ENCODE peak calls at places on chromosomes 13 and 19, in nine cellular contexts. N, E, P, B, K, R, I, J and O are unnamed samples.

GRCh38 chr19:5397804-5398692 is 57.2 kb upstream of the ZNRF4 start:
- DNase-seq in J (no peak), K (no peak), P (no peak), E (no peak), I (no peak), N (no peak), B (no peak), R (no peak), O (peak)

GRCh38 chr19:461664-462551 is 1.1 kb upstream of the SHC2 start:
- DNase-seq in E (no peak), P (no peak), N (no peak), B (no peak), K (no peak), R (no peak), J (no peak), I (no peak), O (peak)

GRCh38 chr19:53982056-53982455 is 9.4 kb upstream of the CACNG6 start:
- DNase-seq in E (no peak), B (peak), J (no peak), P (no peak), N (no peak), K (no peak), I (no peak), R (no peak), O (peak)

GRCh38 chr19:34345934-34346333 is 19.1 kb upstream of the GPI start:
- DNase-seq in K (peak), J (peak), B (peak), N (no peak), I (peak), P (no peak), E (peak), R (no peak), O (peak)

GRCh38 chr19:21878646-21879045 is 42.7 kb upstream of the ZNF43 start:
- DNase-seq in K (no peak), N (no peak), J (no peak), B (no peak), R (no peak), P (no peak), I (no peak), E (no peak), O (no peak)

GRCh38 chr13:28611654-28612131 is 47.2 kb upstream of the POMP start:
- DNase-seq in N (no peak), R (no peak), P (no peak), E (no peak), J (peak), I (no peak), K (no peak), B (no peak), O (no peak)

GRCh38 chr19:3336351-3336679 is 30.1 kb upstream of the NFIC start:
- DNase-seq in B (no peak), N (no peak), I (no peak), K (no peak), E (no peak), J (no peak), R (no peak), P (no peak), O (no peak)

GRCh38 chr19:50909240-50910070 is 1.7 kb downstream of the KLK4 start:
- DNase-seq in N (no peak), R (no peak), B (peak), J (no peak), E (no peak), I (peak), K (peak), P (no peak), O (peak)

GRCh38 chr19:44476559-44477408 is 23.5 kb downstream of the ZNF180 start:
- DNase-seq in P (no peak), R (no peak), E (no peak), K (no peak), I (no peak), N (no peak), J (no peak), B (no peak), O (no peak)

GRCh38 chr19:35341565-35342225 is 6.0 kb upstream of the FFAR1 start:
- DNase-seq in E (no peak), P (no peak), J (no peak), N (no peak), B (no peak), K (no peak), R (no peak), I (no peak), O (no peak)

GRCh38 chr13:44093607-44094583 is 214.2 kb downstream of the LACC1 start:
- DNase-seq in P (no peak), I (no peak), E (no peak), N (no peak), J (no peak), B (no peak), R (no peak), K (no peak), O (no peak)